ENCODE peak calls at places on chromosomes 11 and 22, in nine cellular contexts. F, R, S, B, O, U, N, L and Y are unnamed samples.

GRCh38 chr11:112343368-112344039 is 82.8 kb upstream of the PLET1 start:
- DNase-seq in B (no peak), N (no peak), S (no peak), R (no peak), L (no peak), O (no peak), U (peak), F (no peak), Y (no peak)

GRCh38 chr11:28838741-28839140 is 730.6 kb downstream of the METTL15 start:
- DNase-seq in B (peak), O (no peak), S (no peak), N (no peak), L (no peak), U (no peak), R (no peak), F (no peak), Y (no peak)

GRCh38 chr11:119729581-119730346 is 764 bp upstream of the NECTIN1 start:
- DNase-seq in R (no peak), N (no peak), S (peak), O (peak), U (no peak), F (no peak), L (peak), B (peak), Y (no peak)

GRCh38 chr11:46446343-46446751 is 54.8 kb upstream of the CHRM4 start:
- DNase-seq in O (peak), U (no peak), F (no peak), S (no peak), N (no peak), B (peak), R (no peak), L (no peak), Y (no peak)

GRCh38 chr11:117820071-117820470 is 4.5 kb downstream of the FXYD2 start:
- DNase-seq in B (no peak), L (no peak), N (no peak), U (peak), S (peak), F (no peak), O (no peak), R (no peak), Y (no peak)

GRCh38 chr22:37817705-37818311 is 5.4 kb upstream of the GALR3 start:
- DNase-seq in S (peak), L (peak), R (peak), U (peak), B (peak), O (peak), F (peak), N (peak), Y (no peak)

GRCh38 chr11:35932121-35932520 is 11.7 kb upstream of the LDLRAD3 start:
- DNase-seq in O (no peak), F (no peak), U (no peak), B (no peak), R (no peak), S (no peak), N (no peak), L (no peak), Y (no peak)

GRCh38 chr11:8442301-8442700 is 151.7 kb downstream of the STK33 start:
- DNase-seq in L (no peak), N (no peak), U (no peak), F (no peak), R (no peak), S (no peak), B (no peak), O (no peak), Y (no peak)

GRCh38 chr11:111777094-111778046 is 11.2 kb upstream of the PPP2R1B start:
- DNase-seq in S (peak), O (peak), L (no peak), R (peak), B (peak), N (peak), U (peak), F (no peak), Y (no peak)

GRCh38 chr11:114125531-114125930 is 66.0 kb downstream of the ZBTB16 start:
- DNase-seq in R (no peak), F (no peak), B (no peak), L (no peak), U (no peak), S (no peak), O (no peak), N (no peak), Y (no peak)

GRCh38 chr22:44632823-44633478 is 69.1 kb upstream of the PRR5 start:
- DNase-seq in S (no peak), U (no peak), O (no peak), N (no peak), B (no peak), L (no peak), F (no peak), R (peak), Y (no peak)

GRCh38 chr11:27028653-27029052 is 12.0 kb upstream of the BBOX1 start:
- DNase-seq in O (no peak), R (no peak), B (peak), L (no peak), U (no peak), N (no peak), F (no peak), S (no peak), Y (no peak)

GRCh38 chr11:19628018-19628417 is 84.6 kb upstream of the NAV2 start:
- DNase-seq in F (no peak), O (no peak), S (no peak), N (no peak), R (no peak), B (peak), L (peak), U (no peak), Y (peak)

GRCh38 chr22:23061471-23062280 is 8.6 kb upstream of the GNAZ start:
- DNase-seq in B (no peak), U (no peak), L (peak), F (no peak), S (no peak), O (no peak), N (no peak), R (no peak), Y (no peak)

GRCh38 chr22:19401483-19401882 is 30.1 kb downstream of the HIRA start:
- DNase-seq in N (no peak), U (no peak), O (no peak), R (no peak), B (no peak), F (no peak), S (no peak), L (no peak), Y (no peak)

GRCh38 chr11:110763249-110764011 is 51.2 kb upstream of the ARHGAP20 start:
- DNase-seq in N (no peak), B (peak), O (no peak), R (no peak), U (peak), L (no peak), F (no peak), S (no peak), Y (no peak)

GRCh38 chr11:34940026-34940677 is 23.7 kb downstream of the PDHX start:
- DNase-seq in B (peak), U (no peak), S (no peak), R (no peak), N (no peak), F (no peak), O (no peak), L (no peak), Y (no peak)

GRCh38 chr11:11810764-11811726 is 30.7 kb upstream of the USP47 start:
- DNase-seq in R (no peak), F (no peak), U (no peak), L (no peak), B (no peak), S (no peak), O (peak), N (peak), Y (no peak)

GRCh38 chr11:17714356-17714854 is 5.0 kb upstream of the MYOD1 start:
- DNase-seq in S (no peak), R (no peak), F (no peak), B (no peak), U (no peak), O (no peak), N (no peak), L (peak), Y (no peak)

GRCh38 chr11:79060081-79060480 is 380.7 kb downstream of the TENM4 start:
- DNase-seq in B (no peak), L (no peak), S (no peak), N (no peak), R (no peak), O (no peak), U (no peak), F (no peak), Y (no peak)

GRCh38 chr22:19522190-19522880 is 1.9 kb downstream of the CLDN5 start:
- DNase-seq in U (no peak), S (no peak), L (no peak), F (no peak), O (peak), R (no peak), B (no peak), N (no peak), Y (no peak)

GRCh38 chr11:111344032-111344431 is 35.0 kb downstream of the POU2AF1 start:
- DNase-seq in F (no peak), R (no peak), N (no peak), B (peak), S (no peak), O (no peak), U (no peak), L (peak), Y (no peak)

GRCh38 chr22:45164217-45165123 is 745 bp downstream of the NUP50 start:
- DNase-seq in L (no peak), R (peak), S (no peak), F (peak), U (peak), O (peak), B (peak), N (peak), Y (no peak)

GRCh38 chr22:27573280-27573711 is 228.3 kb downstream of the MN1 start:
- DNase-seq in S (no peak), O (peak), N (no peak), R (no peak), U (no peak), B (no peak), L (no peak), F (no peak), Y (no peak)

GRCh38 chr22:44309647-44310046 is 3.1 kb downstream of the SHISAL1 start:
- DNase-seq in F (no peak), S (no peak), U (no peak), N (no peak), B (no peak), L (no peak), R (no peak), O (no peak), Y (no peak)

GRCh38 chr22:43471606-43472135 is 59.9 kb downstream of the MPPED1 start:
- DNase-seq in U (no peak), R (no peak), O (no peak), L (no peak), N (no peak), F (no peak), B (no peak), S (no peak), Y (no peak)

GRCh38 chr11:76056881-76057280 is 149.4 kb downstream of the WNT11 start:
- DNase-seq in O (no peak), N (no peak), F (no peak), S (no peak), R (no peak), U (no peak), B (no peak), L (no peak), Y (no peak)

GRCh38 chr11:60159284-60159683 is 23.6 kb downstream of the MS4A6A start:
- DNase-seq in R (no peak), O (no peak), S (no peak), B (no peak), U (no peak), F (no peak), L (no peak), N (no peak), Y (no peak)

GRCh38 chr11:10658621-10659338 is 34.8 kb downstream of the IRAG1 start:
- DNase-seq in B (no peak), N (no peak), O (no peak), L (no peak), R (no peak), S (peak), F (no peak), U (no peak), Y (no peak)

GRCh38 chr22:47374901-47375575 is 612.6 kb downstream of the TBC1D22A start:
- DNase-seq in O (no peak), R (no peak), S (no peak), L (peak), F (no peak), U (no peak), B (no peak), N (no peak), Y (no peak)